ENCODE peak calls at places on chromosomes 6 and 20, in four cellular contexts. E is endothelial cell of umbilical vein; H is CD4-positive, alpha-beta T cell; X is cardiac fibroblast. Y is an unnamed sample.

GRCh38 chr6:161598896-161599295 is 325.0 kb upstream of the AGPAT4 start:
- DNase-seq in X (no peak), E (no peak), H (no peak), Y (no peak)

GRCh38 chr20:51500311-51500710 is 42.2 kb downstream of the NFATC2 start:
- DNase-seq in H (peak), X (no peak), E (no peak), Y (no peak)

GRCh38 chr6:35503534-35503933 is 6.7 kb upstream of the TEAD3 start:
- DNase-seq in H (no peak), X (no peak), E (no peak), Y (no peak)

GRCh38 chr20:59472059-59472458 is 132.3 kb upstream of the PHACTR3 start:
- DNase-seq in X (no peak), H (no peak), E (no peak), Y (no peak)

GRCh38 chr6:168157272-168158007 is 78.4 kb upstream of the FRMD1 start:
- DNase-seq in H (no peak), X (peak), E (no peak), Y (no peak)

GRCh38 chr6:64996301-64996700 is 710.7 kb downstream of the EYS start:
- DNase-seq in X (no peak), H (no peak), E (no peak), Y (no peak)

GRCh38 chr6:103675807-103676406 is 1183.8 kb downstream of the HACE1 start:
- DNase-seq in E (peak), H (no peak), X (peak), Y (no peak)

GRCh38 chr20:38728911-38729642 is 4.8 kb downstream of the SLC32A1 start:
- DNase-seq in H (no peak), X (no peak), E (no peak), Y (peak)

GRCh38 chr20:25858495-25859425 is 162.1 kb upstream of the ZNF337 start:
- DNase-seq in X (no peak), E (no peak), H (no peak), Y (no peak)

GRCh38 chr6:35059606-35060355 is 81.4 kb downstream of the TCP11 start:
- DNase-seq in X (no peak), E (no peak), H (no peak), Y (no peak)

GRCh38 chr20:760751-761417 is 7.4 kb downstream of the SLC52A3 start:
- DNase-seq in H (no peak), E (peak), X (peak), Y (no peak)

GRCh38 chr6:11241793-11242201 is 9.3 kb upstream of the NEDD9 start:
- DNase-seq in H (no peak), X (peak), E (peak), Y (no peak)

GRCh38 chr20:21074605-21075336 is 31.4 kb downstream of the LINC00237 start:
- DNase-seq in X (peak), H (no peak), E (no peak), Y (no peak)

GRCh38 chr6:22468566-22468965 is 100.8 kb upstream of the HDGFL1 start:
- DNase-seq in X (peak), E (no peak), H (no peak), Y (no peak)

GRCh38 chr6:91149246-91149645 is 562.4 kb upstream of the MAP3K7 start:
- DNase-seq in X (no peak), E (no peak), H (no peak), Y (no peak)

GRCh38 chr6:14353798-14354197 is 236.2 kb downstream of the CD83 start:
- DNase-seq in X (no peak), H (no peak), E (no peak), Y (no peak)

GRCh38 chr20:23923891-23924435 is 44.4 kb upstream of the CST5 start:
- DNase-seq in H (no peak), X (no peak), E (no peak), Y (no peak)

GRCh38 chr6:12071064-12071615 is 59.0 kb downstream of the HIVEP1 start:
- DNase-seq in X (no peak), H (no peak), E (peak), Y (no peak)

GRCh38 chr20:41664584-41664983 is 46.4 kb upstream of the CHD6 start:
- DNase-seq in X (peak), H (no peak), E (peak), Y (no peak)

GRCh38 chr6:125910518-125910917 is 46.1 kb upstream of the HINT3 start:
- DNase-seq in H (no peak), E (peak), X (peak), Y (no peak)

GRCh38 chr20:48956052-48956451 is 34.5 kb downstream of the ARFGEF2 start:
- DNase-seq in H (no peak), X (no peak), E (no peak), Y (no peak)

GRCh38 chr20:61295726-61296628 is 43.9 kb downstream of the CDH4 start:
- DNase-seq in X (peak), H (no peak), E (no peak), Y (no peak)

GRCh38 chr6:112511441-112511840 is 164.3 kb downstream of the RFPL4B start:
- DNase-seq in H (no peak), X (peak), E (no peak), Y (no peak)

GRCh38 chr20:33558348-33559144 is 68.7 kb downstream of the CBFA2T2 start:
- DNase-seq in E (no peak), X (no peak), H (no peak), Y (no peak)

GRCh38 chr20:39849664-39850063 is 839.4 kb downstream of the MAFB start:
- DNase-seq in E (peak), H (no peak), X (peak), Y (no peak)

GRCh38 chr6:116847234-116847633 is 18.4 kb upstream of the GPRC6A start:
- DNase-seq in E (peak), X (peak), H (no peak), Y (no peak)

GRCh38 chr6:90676516-90676915 is 89.6 kb upstream of the MAP3K7 start:
- DNase-seq in E (no peak), X (no peak), H (no peak), Y (no peak)

GRCh38 chr20:2349801-2350200 is 30.9 kb upstream of the TGM6 start:
- DNase-seq in H (no peak), X (no peak), E (no peak), Y (no peak)

GRCh38 chr6:72416744-72417143 is 205.1 kb upstream of the KCNQ5 start:
- DNase-seq in H (no peak), X (no peak), E (no peak), Y (no peak)

GRCh38 chr6:32906539-32906938 is 34.3 kb downstream of the HLA-DMB start:
- DNase-seq in H (no peak), E (no peak), X (peak), Y (no peak)

GRCh38 chr6:11230158-11231107 is 2.0 kb downstream of the NEDD9 start:
- DNase-seq in H (no peak), E (peak), X (peak), Y (no peak)

GRCh38 chr6:164247106-164247505 is 832.6 kb downstream of the QKI start:
- DNase-seq in H (no peak), E (no peak), X (peak), Y (no peak)

GRCh38 chr6:132587462-132587861 is 2.1 kb downstream of the TAAR5 start:
- DNase-seq in H (no peak), E (no peak), X (no peak), Y (no peak)

GRCh38 chr20:35254448-35254999 is 23.4 kb downstream of the MMP24OS start:
- DNase-seq in X (no peak), H (no peak), E (no peak), Y (no peak)

GRCh38 chr20:2805682-2806350 is 5.4 kb upstream of the CPXM1 start:
- DNase-seq in H (no peak), E (no peak), X (no peak), Y (no peak)

GRCh38 chr20:18032977-18033892 is 24.5 kb downstream of the OVOL2 start:
- DNase-seq in E (no peak), H (no peak), X (no peak), Y (no peak)
- TF ChIP-seq CTCF in E (no peak), H (no peak), X (no peak), Y (no peak)

GRCh38 chr6:20936949-20937348 is 402.7 kb downstream of the CDKAL1 start:
- DNase-seq in E (no peak), H (no peak), X (no peak), Y (no peak)
- TF ChIP-seq CTCF in E (no peak), H (no peak), X (no peak), Y (no peak)

DNA sequence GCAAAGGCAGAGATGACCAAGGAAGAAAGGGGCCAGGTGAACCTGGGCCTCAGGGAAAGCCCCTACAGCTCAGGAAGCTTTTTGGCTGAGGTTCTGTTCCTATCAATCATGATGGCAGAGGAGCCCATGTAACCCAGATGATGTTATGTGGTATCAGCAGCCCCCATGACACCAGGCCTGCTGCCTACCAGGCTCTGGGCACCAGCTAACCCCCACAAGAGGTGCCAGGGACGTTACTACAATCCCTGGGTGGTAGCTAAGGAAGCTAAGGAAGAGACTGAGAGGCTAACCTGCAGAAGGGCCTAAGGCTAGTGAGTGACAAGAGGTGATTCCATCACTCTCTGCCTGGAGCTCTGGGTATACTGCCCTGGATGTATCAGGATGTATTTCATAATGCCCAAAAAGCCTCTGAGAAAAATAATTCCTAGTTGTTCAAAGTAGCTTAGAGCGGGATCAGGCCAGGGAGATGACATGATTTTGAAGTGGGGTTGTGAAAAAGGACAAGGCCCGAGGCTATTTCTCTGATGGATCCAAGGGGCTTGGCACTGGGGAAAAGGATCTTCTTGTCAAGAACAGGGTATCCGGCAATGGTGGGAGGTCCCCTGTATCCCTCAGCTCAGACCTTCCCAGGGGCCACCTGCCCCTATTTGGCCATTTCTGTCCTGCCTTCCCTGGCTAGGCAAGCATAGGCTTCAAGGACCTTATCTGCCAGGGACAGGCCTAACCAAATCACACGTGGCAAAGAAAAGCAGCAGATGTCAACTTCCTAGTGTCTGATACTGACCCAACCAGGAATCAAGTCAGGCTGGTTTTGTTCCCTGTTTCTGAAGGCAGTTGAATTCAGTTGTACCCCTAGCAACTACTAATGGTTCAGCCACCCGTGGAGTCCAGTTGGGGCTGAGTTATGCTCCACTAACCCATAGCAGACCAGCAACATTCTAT is 41.3 kb downstream of the PANK2 start:
- DNase-seq in X (no peak), H (no peak), E (no peak), Y (no peak)
- TF ChIP-seq CTCF in X (no peak), H (no peak), E (no peak), Y (no peak)

GRCh38 chr6:43579171-43579570 is 3.2 kb downstream of the POLH start:
- DNase-seq in H (no peak), E (peak), X (peak), Y (no peak)

GRCh38 chr6:43572015-43572414 is 3.8 kb downstream of the XPO5 start:
- DNase-seq in E (no peak), H (no peak), X (no peak), Y (no peak)

GRCh38 chr6:43578748-43579147 is 2.8 kb downstream of the POLH start:
- DNase-seq in X (peak), E (no peak), H (no peak), Y (no peak)

GRCh38 chr6:43575105-43575771 is 600 bp downstream of the XPO5 start:
- DNase-seq in X (no peak), E (peak), H (no peak), Y (no peak)

DNA sequence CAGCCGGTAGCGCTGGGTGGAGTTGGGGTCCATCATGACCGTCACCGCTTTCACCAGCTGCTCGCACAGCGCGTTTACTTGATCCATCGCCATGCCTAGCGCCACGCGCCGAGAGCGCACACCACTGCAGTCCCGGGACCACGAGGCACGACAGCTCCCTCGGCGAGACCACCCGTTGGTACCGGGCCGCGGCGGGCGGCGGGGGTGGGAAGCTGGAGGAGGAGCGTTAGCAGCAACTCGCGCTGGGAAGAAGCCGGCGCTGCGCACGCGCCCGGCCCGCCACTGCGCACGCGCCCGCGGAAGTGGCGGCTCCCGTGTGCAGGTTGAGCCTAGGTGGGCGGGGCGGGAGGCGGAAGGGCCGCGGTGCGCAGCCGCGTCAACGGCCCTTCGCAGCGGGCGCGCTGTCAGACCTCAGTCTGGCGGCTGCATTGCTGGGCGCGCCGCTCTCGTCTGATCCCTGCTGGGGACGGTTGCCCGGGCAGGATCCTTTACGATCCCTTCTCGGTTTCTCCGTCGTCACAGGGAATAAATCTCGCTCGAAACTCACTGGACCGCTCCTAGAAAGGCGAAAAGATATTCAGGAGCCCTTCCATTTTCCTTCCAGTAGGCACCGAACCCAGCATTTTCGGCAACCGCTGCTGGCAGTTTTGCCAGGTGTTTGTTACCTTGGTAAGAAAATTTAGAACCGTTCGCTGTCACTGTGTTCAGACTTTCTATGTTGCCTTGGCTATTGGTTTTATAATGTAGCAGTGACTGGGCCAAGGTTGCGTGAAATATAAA is at the start of the genes POLH and XPO5:
- DNase-seq in E (peak), H (peak), X (peak), Y (peak)
- TF ChIP-seq CTCF in E (no peak), H (no peak), X (no peak), Y (no peak)

GRCh38 chr20:46148313-46149213 is 30.4 kb downstream of the CD40 start:
- DNase-seq in E (no peak), X (no peak), H (no peak), Y (no peak)

GRCh38 chr20:46150982-46151381 is 32.9 kb downstream of the CD40 start:
- DNase-seq in H (no peak), E (no peak), X (no peak), Y (no peak)

GRCh38 chr20:46154796-46155195 is 36.7 kb downstream of the CD40 start:
- DNase-seq in E (no peak), H (no peak), X (no peak), Y (no peak)

GRCh38 chr20:46152824-46153586 is 34.9 kb downstream of the CD40 start:
- DNase-seq in X (no peak), H (no peak), E (no peak), Y (no peak)

DNA sequence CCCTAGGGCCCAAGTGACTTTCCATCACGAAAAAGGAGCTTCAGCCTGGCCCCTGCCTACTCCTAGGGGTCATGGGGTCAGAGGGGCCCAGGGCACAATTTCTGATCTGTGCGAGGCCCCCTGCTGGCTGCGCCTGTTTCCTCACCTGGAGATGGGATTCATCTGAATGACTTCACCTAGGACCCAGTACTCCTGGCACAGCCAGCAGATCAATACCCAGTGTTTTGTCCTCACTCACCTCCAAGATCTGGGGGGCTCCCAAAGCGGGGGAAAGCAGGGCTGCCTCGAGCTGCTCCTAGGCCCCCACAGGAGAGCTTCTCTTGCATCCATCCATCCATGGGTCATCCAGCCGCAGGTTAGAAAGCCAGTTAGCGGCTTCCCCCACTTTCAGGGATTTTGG is 33.8 kb downstream of the CD40 start:
- DNase-seq in X (no peak), E (no peak), H (no peak), Y (peak)
- TF ChIP-seq CTCF in X (peak), E (peak), H (peak), Y (peak)

GRCh38 chr6:25995507-25995906 is 32.9 kb downstream of the TRIM38 start:
- DNase-seq in H (no peak), X (no peak), E (no peak), Y (no peak)

GRCh38 chr6:25992413-25993037 is 29.9 kb downstream of the TRIM38 start:
- DNase-seq in X (peak), E (peak), H (peak), Y (peak)

GRCh38 chr6:25991785-25992412 is 29.3 kb downstream of the TRIM38 start:
- DNase-seq in X (peak), H (peak), E (no peak), Y (no peak)

GRCh38 chr6:25990172-25990873 is 27.7 kb downstream of the TRIM38 start:
- DNase-seq in X (no peak), H (no peak), E (no peak), Y (no peak)

GRCh38 chr6:25993038-25993684 is 30.6 kb downstream of the TRIM38 start:
- DNase-seq in E (no peak), H (no peak), X (no peak), Y (no peak)
- TF ChIP-seq CTCF in E (no peak), H (no peak), X (no peak), Y (no peak)

GRCh38 chr20:16701296-16701695 is 28.5 kb upstream of the SNRPB2 start:
- DNase-seq in X (no peak), E (peak), H (peak), Y (no peak)
- TF ChIP-seq CTCF in X (no peak), E (peak), H (peak), Y (peak)